ENCODE peak calls at places on chromosomes 11 and 22, in six cellular contexts. K, A, X, Z, B and J are unnamed samples.

GRCh38 chr22:46336119-46337078 is 885 bp downstream of the TRMU start:
- DNase-seq in K (peak), A (no peak), X (no peak), Z (no peak), B (no peak), J (no peak)

GRCh38 chr22:20021196-20022181 is 579 bp downstream of the TANGO2 start:
- DNase-seq in K (peak), A (no peak), X (no peak), Z (peak), B (no peak), J (peak)

GRCh38 chr11:112106070-112106469 is 19.4 kb downstream of the SDHD start:
- DNase-seq in K (no peak), A (no peak), X (no peak), Z (no peak), B (no peak), J (no peak)

GRCh38 chr11:106917973-106918372 is 100.3 kb downstream of the GUCY1A2 start:
- DNase-seq in K (peak), A (no peak), X (no peak), Z (no peak), B (no peak), J (peak)

GRCh38 chr11:2074266-2074825 is 64.8 kb downstream of the IGF2 start:
- DNase-seq in K (no peak), A (no peak), X (no peak), Z (no peak), B (no peak), J (no peak)

GRCh38 chr11:77377734-77378133 is 76.2 kb upstream of the GDPD4 start:
- DNase-seq in K (no peak), A (no peak), X (no peak), Z (no peak), B (no peak), J (no peak)

GRCh38 chr11:126997641-126998040 is 2.9 kb downstream of the KIRREL3 start:
- DNase-seq in K (no peak), A (no peak), X (no peak), Z (no peak), B (no peak), J (no peak)

GRCh38 chr11:64885367-64886286 is 7.2 kb upstream of the EHD1 start:
- DNase-seq in K (peak), A (no peak), X (no peak), Z (no peak), B (no peak), J (no peak)

GRCh38 chr11:45860348-45860747 is 13.1 kb downstream of the CRY2 start:
- DNase-seq in K (no peak), A (no peak), X (no peak), Z (no peak), B (no peak), J (no peak)

GRCh38 chr11:120884290-120885020 is 139.4 kb upstream of the TBCEL start:
- DNase-seq in K (no peak), A (no peak), X (no peak), Z (no peak), B (no peak), J (no peak)

GRCh38 chr11:45267660-45268340 is 18.3 kb downstream of the SYT13 start:
- DNase-seq in K (no peak), A (no peak), X (no peak), Z (no peak), B (no peak), J (no peak)

GRCh38 chr11:69911310-69912160 is 92.3 kb upstream of the FGF3 start:
- DNase-seq in K (no peak), A (no peak), X (no peak), Z (no peak), B (no peak), J (no peak)

GRCh38 chr11:17703951-17704350 is 15.4 kb upstream of the MYOD1 start:
- DNase-seq in K (no peak), A (no peak), X (no peak), Z (no peak), B (no peak), J (no peak)

GRCh38 chr11:76830639-76831312 is 29.9 kb upstream of the ACER3 start:
- DNase-seq in K (no peak), A (no peak), X (no peak), Z (no peak), B (peak), J (no peak)

GRCh38 chr22:32469799-32470212 is 4.8 kb upstream of the FBXO7 start:
- DNase-seq in K (peak), A (no peak), X (no peak), Z (peak), B (no peak), J (peak)

GRCh38 chr22:48209473-48210271 is 1447.2 kb downstream of the TBC1D22A start:
- DNase-seq in K (no peak), A (no peak), X (no peak), Z (no peak), B (no peak), J (no peak)

GRCh38 chr11:117930668-117931330 is 1.6 kb upstream of the TMPRSS13 start:
- DNase-seq in K (peak), A (no peak), X (no peak), Z (no peak), B (no peak), J (no peak)

GRCh38 chr11:35307221-35307621 is 112.1 kb downstream of the SLC1A2 start:
- DNase-seq in K (no peak), A (no peak), X (no peak), Z (no peak), B (no peak), J (no peak)

GRCh38 chr11:97269527-97269926 is 879.7 kb downstream of the JRKL start:
- DNase-seq in K (no peak), A (no peak), X (no peak), Z (no peak), B (no peak), J (no peak)